ENCODE peak calls at places on chromosome 1, in nine cellular contexts. A is CD4-positive, alpha-beta T cell; E is GM12865; K is cardiac fibroblast; B is lower lobe of right lung; Z is HFF-Myc; D is HFFc6; U is hepatocyte; G is mammary epithelial cell. V is an unnamed sample.

GRCh38 chr1:1137256-1138045 is 21.6 kb upstream of the C1orf159 start:
- DNase-seq in A (peak), Z (no peak), G (no peak), U (no peak), E (peak), B (no peak), K (no peak), D (no peak), V (peak)

GRCh38 chr1:246181244-246181643 is 325.8 kb downstream of the SMYD3 start:
- DNase-seq in Z (no peak), U (no peak), G (no peak), A (no peak), K (no peak), D (no peak), B (no peak), E (no peak), V (no peak)

GRCh38 chr1:24303600-24303999 is 15.6 kb upstream of the GRHL3 start:
- DNase-seq in B (no peak), A (no peak), Z (no peak), E (no peak), G (no peak), U (no peak), D (no peak), K (no peak), V (no peak)

GRCh38 chr1:221284028-221284427 is 404.8 kb downstream of the HLX start:
- DNase-seq in E (no peak), G (peak), K (peak), B (no peak), U (peak), A (no peak), Z (peak), D (peak), V (no peak)

GRCh38 chr1:230327892-230328284 is 98.2 kb downstream of the PGBD5 start:
- DNase-seq in B (no peak), Z (no peak), U (no peak), K (no peak), A (no peak), E (peak), D (no peak), G (no peak), V (peak)

GRCh38 chr1:228835456-228835855 is 100.2 kb downstream of the RHOU start:
- DNase-seq in A (no peak), D (no peak), G (no peak), K (no peak), B (no peak), U (no peak), E (no peak), Z (no peak), V (no peak)

GRCh38 chr1:220908757-220909156 is 29.5 kb downstream of the HLX start:
- DNase-seq in K (peak), G (no peak), E (peak), U (peak), B (no peak), D (no peak), A (no peak), Z (no peak), V (peak)

GRCh38 chr1:175808573-175808972 is 65.2 kb upstream of the TNR start:
- DNase-seq in A (no peak), E (no peak), Z (no peak), D (no peak), G (no peak), K (no peak), B (no peak), U (no peak), V (no peak)

GRCh38 chr1:1021010-1021845 is 1.3 kb downstream of the AGRN start:
- DNase-seq in D (peak), B (peak), U (peak), Z (no peak), K (peak), E (no peak), G (peak), A (no peak), V (no peak)

GRCh38 chr1:84936116-84936810 is 43.3 kb upstream of the LPAR3 start:
- DNase-seq in E (peak), U (peak), A (peak), D (peak), K (peak), B (no peak), G (peak), Z (no peak), V (peak)

GRCh38 chr1:172906778-172907592 is 143.8 kb downstream of the TNFSF18 start:
- DNase-seq in B (no peak), K (peak), A (no peak), G (peak), E (peak), D (peak), Z (peak), U (peak), V (no peak)

GRCh38 chr1:8516278-8516777 is 198.4 kb downstream of the SLC45A1 start:
- DNase-seq in K (no peak), E (no peak), U (no peak), Z (no peak), B (no peak), D (no peak), G (no peak), A (no peak), V (no peak)

GRCh38 chr1:181768930-181769280 is 285.6 kb downstream of the CACNA1E start:
- DNase-seq in G (peak), Z (no peak), B (no peak), U (no peak), K (no peak), D (no peak), E (no peak), A (no peak), V (no peak)

GRCh38 chr1:232853994-232854532 is 48.8 kb downstream of the MAP10 start:
- DNase-seq in B (no peak), U (no peak), D (no peak), K (peak), E (no peak), G (no peak), A (no peak), Z (peak), V (no peak)

GRCh38 chr1:78045850-78046778 is at the start of gene GIPC2:
- DNase-seq in Z (no peak), K (peak), G (no peak), D (no peak), B (peak), A (peak), E (no peak), U (peak), V (peak)

GRCh38 chr1:53197301-53198205 is 929 bp downstream of the CPT2 start:
- DNase-seq in K (peak), Z (no peak), G (no peak), U (no peak), B (no peak), D (no peak), A (no peak), E (no peak), V (no peak)

GRCh38 chr1:47330212-47330611 is 3.4 kb upstream of the CMPK1 start:
- DNase-seq in K (no peak), Z (no peak), B (no peak), D (no peak), G (no peak), E (no peak), A (no peak), U (peak), V (no peak)

GRCh38 chr1:156608981-156609380 is 7.7 kb upstream of the GPATCH4 start:
- DNase-seq in U (peak), D (no peak), A (peak), Z (no peak), B (no peak), K (no peak), E (peak), G (peak), V (peak)

GRCh38 chr1:248736992-248737391 is 18.6 kb downstream of the LYPD8 start:
- DNase-seq in Z (no peak), B (no peak), U (no peak), A (no peak), G (no peak), K (no peak), E (no peak), D (no peak), V (no peak)

GRCh38 chr1:25644962-25645361 is 28.4 kb downstream of the MAN1C1 start:
- DNase-seq in Z (no peak), G (no peak), U (no peak), B (no peak), D (no peak), A (no peak), E (no peak), K (no peak), V (no peak)

GRCh38 chr1:6103854-6104530 is 58.3 kb downstream of the KCNAB2 start:
- DNase-seq in A (no peak), G (no peak), E (no peak), Z (no peak), D (no peak), U (no peak), B (peak), K (no peak), V (no peak)

GRCh38 chr1:220375715-220376114 is 103.5 kb upstream of the RAB3GAP2 start:
- DNase-seq in Z (no peak), B (no peak), A (no peak), D (no peak), G (no peak), E (no peak), K (no peak), U (no peak), V (no peak)

GRCh38 chr1:113982955-113983742 is 3.9 kb downstream of the OLFML3 start:
- DNase-seq in A (no peak), U (no peak), Z (no peak), K (no peak), E (no peak), B (no peak), G (no peak), D (no peak), V (no peak)

GRCh38 chr1:245155186-245156040 is 628 bp downstream of the KIF26B start:
- DNase-seq in Z (no peak), E (no peak), G (peak), U (peak), K (no peak), A (no peak), B (no peak), D (peak), V (peak)

GRCh38 chr1:203281033-203281432 is 24.3 kb upstream of the BTG2 start:
- DNase-seq in D (peak), Z (no peak), K (no peak), A (no peak), B (no peak), G (peak), U (peak), E (no peak), V (no peak)

GRCh38 chr1:231147896-231148295 is 14.0 kb upstream of the TRIM67 start:
- DNase-seq in U (no peak), A (no peak), B (no peak), E (no peak), D (no peak), K (no peak), G (no peak), Z (no peak), V (no peak)

GRCh38 chr1:16083486-16083885 is 10.0 kb upstream of the FAM131C start:
- DNase-seq in K (no peak), D (no peak), B (no peak), Z (no peak), G (no peak), E (no peak), A (no peak), U (no peak), V (no peak)

GRCh38 chr1:58773406-58773840 is 10.4 kb downstream of the JUN start:
- DNase-seq in D (no peak), B (peak), Z (no peak), U (peak), K (peak), E (peak), A (no peak), G (no peak), V (peak)

DNA sequence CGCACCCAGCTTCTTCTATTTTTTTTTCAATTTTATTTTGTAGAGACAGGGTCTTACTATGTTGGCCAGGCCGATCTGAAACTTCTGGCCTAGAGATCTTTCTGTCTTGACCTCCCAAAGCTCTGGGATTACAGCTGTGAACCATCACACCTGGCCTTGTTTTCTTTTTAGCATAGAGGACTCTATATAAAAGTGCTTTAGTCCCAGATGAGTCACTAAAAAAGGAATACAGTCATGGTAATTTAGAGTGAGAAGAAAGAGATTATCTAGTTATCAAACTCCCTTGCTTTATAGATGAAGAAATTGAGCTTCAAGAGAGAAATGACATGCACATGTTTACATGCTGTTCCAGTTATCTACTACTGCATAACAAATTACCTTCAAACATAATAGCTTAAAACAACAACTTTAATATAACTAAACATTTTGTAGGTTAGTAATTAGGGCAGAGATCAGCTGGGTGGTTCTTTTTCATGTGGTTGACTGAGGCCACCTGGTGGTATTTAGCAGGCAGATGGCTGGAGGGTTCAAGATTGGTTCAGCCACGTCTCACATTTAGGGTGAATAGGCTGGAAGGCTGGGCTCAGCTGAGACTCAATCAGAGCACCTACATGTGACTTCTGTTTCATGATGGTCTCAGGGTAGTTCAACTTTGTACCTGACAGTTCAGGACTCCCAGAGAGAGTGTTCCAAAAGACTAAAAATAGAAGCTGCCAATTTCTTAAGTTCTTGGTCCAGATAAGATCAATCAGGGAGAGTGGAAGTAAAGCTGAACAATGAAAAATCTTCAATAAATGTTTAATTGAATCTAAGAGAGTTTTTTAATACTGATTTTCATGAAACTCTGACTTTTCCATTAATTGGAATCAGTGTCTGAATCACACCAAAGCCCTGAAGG is 16.9 kb upstream of the MTF2 start:
- DNase-seq in A (peak), D (peak), G (peak), B (no peak), E (peak), U (peak), K (peak), Z (no peak), V (peak)
- TF ChIP-seq CTCF in A (peak), D (peak), G (peak), B (peak), E (peak), U (peak), K (peak), Z (peak), V (peak)

DNA sequence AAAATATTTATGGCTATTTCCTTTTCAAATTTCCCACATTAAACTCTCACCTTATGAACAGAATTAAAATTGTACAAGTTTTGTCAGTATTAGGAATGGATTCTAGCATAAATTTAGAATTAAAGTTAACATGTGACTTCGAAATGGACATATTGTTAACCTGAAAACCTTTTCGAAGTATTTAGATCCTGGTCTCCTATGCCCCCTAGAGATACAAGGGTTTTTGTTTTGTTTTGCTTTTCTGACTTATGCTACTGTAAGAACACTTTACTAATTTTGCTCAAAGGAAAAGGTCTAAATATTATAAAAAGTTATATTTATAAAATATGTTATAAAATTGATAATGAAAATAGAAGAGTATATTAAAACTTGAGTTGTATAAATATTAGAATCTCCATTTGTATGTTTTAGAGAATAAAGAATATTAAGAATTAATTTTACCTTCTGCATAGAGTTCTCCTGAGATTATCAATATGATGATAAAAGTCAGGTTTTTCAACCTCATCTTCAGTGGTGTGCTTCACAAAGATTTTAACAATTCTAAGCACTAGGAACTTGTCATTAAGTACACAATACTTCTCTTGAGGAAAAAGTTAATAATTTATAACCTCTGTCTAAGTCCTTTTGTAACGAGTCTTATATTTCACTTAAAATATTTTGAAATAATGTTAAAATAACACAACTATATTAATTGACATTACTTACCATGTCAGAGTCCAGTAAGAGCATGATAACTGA is at the start of gene F13B:
- DNase-seq in E (no peak), B (no peak), D (no peak), Z (no peak), U (no peak), K (peak), A (no peak), G (no peak), V (no peak)
- TF ChIP-seq CTCF in E (no peak), B (no peak), D (no peak), Z (no peak), U (no peak), K (no peak), A (no peak), G (no peak), V (no peak)

GRCh38 chr1:39129514-39129913 is 75.0 kb upstream of the MACF1 start:
- DNase-seq in G (peak), B (no peak), Z (no peak), D (no peak), U (no peak), E (peak), K (peak), A (no peak), V (peak)
- TF ChIP-seq CTCF in G (no peak), B (peak), Z (peak), D (peak), U (peak), E (peak), K (peak), A (no peak), V (peak)

DNA sequence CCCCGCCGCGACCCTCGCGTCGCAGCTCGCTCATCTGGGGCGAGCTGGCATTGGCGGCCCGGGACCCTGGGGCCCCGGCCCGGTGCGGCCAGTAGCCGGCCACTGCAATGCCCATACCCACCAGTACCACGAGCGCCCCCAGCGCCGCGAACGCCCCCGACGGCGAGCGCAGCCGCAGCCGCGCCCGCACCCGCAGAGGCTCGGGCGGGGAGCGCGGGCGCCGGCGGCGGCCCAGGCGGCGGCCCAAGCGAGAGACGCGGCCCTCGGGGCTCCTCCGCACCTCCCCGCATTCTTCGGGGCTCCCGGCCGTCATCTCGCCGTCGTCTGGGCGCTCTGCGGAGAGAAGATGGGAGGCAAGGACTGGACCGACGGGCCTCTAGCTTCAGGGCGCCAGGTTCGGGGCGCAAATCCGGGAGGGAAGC is 2.2 kb downstream of the TMEM200B start:
- DNase-seq in B (no peak), Z (no peak), D (no peak), K (no peak), A (no peak), G (no peak), E (no peak), U (peak), V (peak)
- TF ChIP-seq CTCF in B (peak), Z (no peak), D (peak), K (no peak), A (peak), G (no peak), E (no peak), U (no peak), V (no peak)